ENCODE peak calls at places on chromosomes 1 and 21, in six cellular contexts. W is IMR-90, L is neural progenitor cell, Y is GM23248, V is AG09309, J is fibroblast of the aortic adventitia. U is an unnamed sample.

GRCh38 chr1:225812488-225813249 is 2.7 kb downstream of the EPHX1 start:
- DNase-seq in J (peak; percentile 30), W (no peak), V (no peak), Y (peak; percentile 41), L (no peak), U (no peak)

GRCh38 chr1:44693159-44693558 is 18.6 kb downstream of the ARMH1 start:
- DNase-seq in J (no peak), Y (no peak), W (no peak), L (no peak), V (no peak), U (no peak)

GRCh38 chr1:190046231-190046630 is 431.4 kb downstream of the BRINP3 start:
- DNase-seq in Y (no peak), L (no peak), J (no peak), W (no peak), V (no peak), U (no peak)

GRCh38 chr1:78688701-78689100 is 39.1 kb downstream of the IFI44 start:
- DNase-seq in J (peak; percentile 82), L (no peak), V (peak; percentile 67), Y (peak; percentile 67), W (peak; percentile 57), U (no peak)

GRCh38 chr1:13623021-13623637 is 39.5 kb downstream of the PDPN start:
- DNase-seq in Y (no peak), W (no peak), V (no peak), J (no peak), L (no peak), U (no peak)

GRCh38 chr1:177897601-177898376 is 72.1 kb downstream of the SEC16B start:
- DNase-seq in L (no peak), Y (no peak), V (no peak), J (no peak), W (no peak), U (no peak)

GRCh38 chr1:110370827-110371226 is 20.0 kb downstream of the SLC16A4 start:
- DNase-seq in L (no peak), V (peak; percentile 16), Y (peak; percentile 91), W (peak; percentile 77), J (peak; percentile 66), U (no peak)

GRCh38 chr1:229191066-229191674 is 79.7 kb upstream of the RAB4A start:
- DNase-seq in Y (peak; percentile 57), L (no peak), W (peak; percentile 64), V (no peak), J (peak; percentile 34), U (no peak)

GRCh38 chr1:2466834-2467554 is 9.1 kb upstream of the PLCH2 start:
- DNase-seq in V (no peak), J (no peak), Y (no peak), W (no peak), L (peak; percentile 77), U (no peak)

GRCh38 chr1:55378582-55378981 is 163.4 kb upstream of the USP24 start:
- DNase-seq in L (peak; percentile 77), W (peak; percentile 64), Y (peak; percentile 45), J (peak; percentile 47), V (no peak), U (no peak)

GRCh38 chr1:38006008-38006828 is 904 bp upstream of the FHL3 start:
- DNase-seq in J (no peak), V (no peak), L (peak; percentile 25), W (no peak), Y (no peak), U (no peak)

GRCh38 chr1:106889054-106889453 is 167.4 kb upstream of the PRMT6 start:
- DNase-seq in W (no peak), J (no peak), L (peak; percentile 41), V (no peak), Y (no peak), U (no peak)

GRCh38 chr1:32040711-32041110 is 27.0 kb downstream of the KHDRBS1 start:
- DNase-seq in W (no peak), V (no peak), L (no peak), Y (no peak), J (no peak), U (no peak)

GRCh38 chr1:214264196-214264595 is 16.8 kb upstream of the SMYD2 start:
- DNase-seq in J (no peak), V (no peak), W (no peak), L (peak; percentile 48), Y (no peak), U (no peak)

GRCh38 chr1:168960595-168960994 is 145.9 kb upstream of the ATP1B1 start:
- DNase-seq in J (no peak), L (no peak), Y (no peak), W (no peak), V (no peak), U (no peak)

GRCh38 chr21:24197956-24198355 is 1409.3 kb downstream of the MRPL39 start:
- DNase-seq in W (peak; percentile 20), Y (no peak), V (no peak), L (no peak), J (no peak), U (no peak)

GRCh38 chr1:20480261-20481157 is 5.5 kb downstream of the CAMK2N1 start:
- DNase-seq in Y (peak; percentile 28), L (peak; percentile 54), J (no peak), W (peak; percentile 13), V (no peak), U (no peak)

GRCh38 chr1:89149229-89149628 is 23.3 kb upstream of the GBP2 start:
- DNase-seq in L (peak; percentile 49), J (peak; percentile 58), V (no peak), Y (peak; percentile 37), W (peak; percentile 43), U (no peak)

GRCh38 chr1:151715726-151716404 is 738 bp downstream of the CELF3 start:
- DNase-seq in L (peak; percentile 80), W (no peak), V (no peak), Y (no peak), J (no peak), U (no peak)

GRCh38 chr1:232655746-232656085 is 25.8 kb upstream of the SIPA1L2 start:
- DNase-seq in L (no peak), V (no peak), Y (no peak), J (no peak), W (no peak), U (no peak)

GRCh38 chr1:40861227-40862003 is 748 bp downstream of the CITED4 start:
- DNase-seq in Y (peak; percentile 75), L (peak; percentile 79), J (no peak), W (peak; percentile 48), V (no peak), U (peak; percentile 88)

GRCh38 chr1:214840366-214840765 is 237.4 kb downstream of the CENPF start:
- DNase-seq in J (peak; percentile 45), V (no peak), W (peak; percentile 69), L (no peak), Y (peak; percentile 79), U (no peak)

GRCh38 chr1:94543003-94543402 is 1.4 kb upstream of the F3 start:
- DNase-seq in V (no peak), W (peak; percentile 69), Y (peak; percentile 74), L (no peak), J (peak; percentile 49), U (no peak)

GRCh38 chr1:230517786-230518185 is 91.7 kb upstream of the PGBD5 start:
- DNase-seq in Y (no peak), W (no peak), J (no peak), L (peak; percentile 12), V (no peak), U (peak; percentile 61)

GRCh38 chr1:45929257-45929687 is 125.9 kb downstream of the MAST2 start:
- DNase-seq in Y (peak; percentile 70), L (peak; percentile 20), V (no peak), J (peak; percentile 90), W (peak; percentile 96), U (no peak)

DNA sequence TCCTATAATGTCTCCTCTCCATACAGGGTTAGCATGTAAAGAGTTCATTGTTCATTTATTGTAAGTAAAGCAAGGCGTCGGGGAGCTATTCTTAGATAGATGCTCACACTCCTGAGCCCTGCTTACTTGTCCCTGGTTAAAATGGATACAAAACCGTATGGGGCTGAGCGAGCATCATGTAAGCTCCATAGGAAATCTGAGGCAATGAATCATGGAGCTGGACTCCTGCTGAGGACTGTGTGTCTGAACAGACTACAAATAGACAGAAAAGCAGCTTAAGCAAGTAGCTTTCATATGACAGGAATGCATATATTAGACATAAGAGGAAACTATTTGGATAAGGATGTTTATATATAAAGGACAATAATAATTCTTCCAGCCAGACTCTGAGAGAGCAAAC is 604.9 kb upstream of the PTBP2 start:
- DNase-seq in Y (no peak), V (no peak), W (peak; percentile 17), L (peak; percentile 22), J (no peak), U (no peak)
- H3K4me3 ChIP-seq in Y (no peak overlapping the region), V (no peak overlapping the region), W (no peak overlapping the region), L (no peak overlapping the region), J (no peak overlapping the region), U (no peak overlapping the region)

DNA sequence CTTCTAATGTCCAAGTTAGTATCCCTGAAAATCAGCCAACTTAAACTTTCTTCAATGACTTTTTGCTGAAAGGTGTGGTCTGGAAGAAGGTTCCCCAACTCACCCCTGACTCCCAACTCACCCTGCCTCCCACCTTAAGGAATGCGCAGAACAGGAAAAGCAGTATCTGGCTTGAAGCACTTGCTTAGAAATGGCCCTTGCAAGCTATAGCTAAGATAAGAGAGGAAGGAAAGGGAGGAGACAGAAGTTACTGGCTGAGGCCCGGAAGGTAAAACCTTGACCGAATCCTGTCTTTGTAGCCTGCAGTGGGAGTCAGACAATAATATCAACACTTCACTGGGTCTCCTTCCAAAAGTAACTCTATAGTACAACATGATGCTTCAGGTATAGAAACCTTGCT is 2.9 kb downstream of the CYYR1 start:
- DNase-seq in L (peak; percentile 6), W (no peak), Y (no peak), V (no peak), J (no peak), U (no peak)
- H3K4me3 ChIP-seq in L (peak overlapping the region; percentile 4), W (no peak overlapping the region), Y (no peak overlapping the region), V (no peak overlapping the region), J (no peak overlapping the region), U (peak overlapping the region; percentile 52)

GRCh38 chr1:16212251-16212961 is at the start of gene ARHGEF19:
- DNase-seq in Y (no peak), V (no peak), J (no peak), L (peak; percentile 54), W (no peak), U (peak; percentile 78)
- H3K4me3 ChIP-seq in Y (no peak within 1 kb of the TSS), V (no peak within 1 kb of the TSS), J (no peak within 1 kb of the TSS), L (peak within 1 kb of the TSS; percentile 37), W (no peak within 1 kb of the TSS), U (peak within 1 kb of the TSS; percentile 22)

GRCh38 chr1:165562576-165562975 is 18.8 kb downstream of the LRRC52 start:
- DNase-seq in J (peak; percentile 6), V (no peak), L (no peak), W (no peak), Y (peak; percentile 37), U (no peak)

GRCh38 chr1:165561257-165561656 is 17.5 kb downstream of the LRRC52 start:
- DNase-seq in W (no peak), V (no peak), L (no peak), Y (no peak), J (no peak), U (no peak)

GRCh38 chr1:165566091-165566490 is 22.3 kb downstream of the LRRC52 start:
- DNase-seq in V (no peak), J (no peak), Y (no peak), W (no peak), L (no peak), U (no peak)

GRCh38 chr1:165563551-165563950 is 19.8 kb downstream of the LRRC52 start:
- DNase-seq in Y (no peak), W (no peak), J (no peak), V (no peak), L (no peak), U (no peak)

DNA sequence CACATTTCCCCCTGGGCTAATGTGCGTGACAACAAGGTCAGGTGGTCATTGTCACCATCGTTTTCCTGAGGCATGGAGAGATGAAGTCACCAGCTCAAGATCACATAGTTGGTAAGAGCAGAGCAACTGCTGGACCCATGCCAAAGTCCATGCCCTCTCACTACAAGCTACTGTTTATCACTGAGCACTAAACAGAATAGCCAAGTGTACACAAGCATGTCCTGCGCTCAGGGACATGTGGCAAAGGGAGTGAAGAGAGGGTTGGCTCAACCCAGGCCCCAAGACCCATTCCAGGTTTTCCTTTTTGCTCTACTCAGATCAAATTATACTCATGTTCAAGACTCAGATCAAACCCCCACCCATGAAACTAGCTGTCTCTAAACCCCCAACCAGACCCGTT is 20.8 kb downstream of the LRRC52 start:
- DNase-seq in Y (no peak), V (no peak), W (no peak), J (no peak), L (no peak), U (no peak)
- H3K4me3 ChIP-seq in Y (no peak overlapping the region), V (no peak overlapping the region), W (no peak overlapping the region), J (no peak overlapping the region), L (no peak overlapping the region), U (no peak overlapping the region)

U was measured in left lung.